ENCODE peak calls at places on chromosomes 4 and X, in four cellular contexts. P is activated CD4-positive, CD25-positive, alpha-beta regulatory T cell; W is AG08396; S is anterior cingulate cortex. Y is an unnamed sample.

GRCh38 chr4:109177411-109177810 is 125.0 kb downstream of the COL25A1 start:
- DNase-seq in P (no peak), W (no peak), S (no peak), Y (no peak)

GRCh38 chrX:7252013-7252610 is 104.2 kb upstream of the PUDP start:
- DNase-seq in P (no peak), W (no peak), S (no peak), Y (peak)

GRCh38 chr4:140326395-140326993 is 47.0 kb upstream of the SCOC start:
- DNase-seq in P (no peak), W (peak), S (no peak), Y (peak)

GRCh38 chr4:112982677-112983076 is 66.8 kb upstream of the ANK2 start:
- DNase-seq in P (no peak), W (no peak), S (no peak), Y (no peak)

GRCh38 chrX:37578045-37578444 is 6.6 kb downstream of the LANCL3 start:
- DNase-seq in P (no peak), W (no peak), S (no peak), Y (no peak)

GRCh38 chrX:26822448-26822847 is 606.5 kb downstream of the MAGEB5 start:
- DNase-seq in P (no peak), W (no peak), S (no peak), Y (no peak)

GRCh38 chr4:29560452-29560851 is 1159.7 kb upstream of the PCDH7 start:
- DNase-seq in P (no peak), W (no peak), S (no peak), Y (no peak)

GRCh38 chr4:955931-956381 is 17.4 kb downstream of the DGKQ start:
- DNase-seq in P (no peak), W (no peak), S (no peak), Y (no peak)

GRCh38 chrX:16479206-16479869 is 170.6 kb upstream of the S100G start:
- DNase-seq in P (no peak), W (peak), S (no peak), Y (no peak)

Y was measured in Calu3.